ENCODE peak calls at places on chromosomes 16 and 17, in eight cellular contexts. L is GM23338, S is SK-N-SH, Q is K562, T is HCT116, F is Panc1, U is GM12878, E is HepG2. C is an unnamed sample.

GRCh38 chr17:58049533-58049932 is 33.7 kb upstream of the DYNLL2 start:
- DNase-seq in T (no peak), L (no peak), F (no peak), U (no peak), Q (no peak), S (no peak), E (no peak), C (no peak)

GRCh38 chr17:28888832-28889231 is 8.7 kb downstream of the FLOT2 start:
- DNase-seq in E (no peak), U (no peak), Q (no peak), L (no peak), T (no peak), F (no peak), S (no peak), C (no peak)

GRCh38 chr17:64103751-64104364 is 26.1 kb downstream of the ERN1 start:
- DNase-seq in F (no peak), Q (no peak), E (no peak), S (no peak), T (peak; percentile 62), L (no peak), U (peak; percentile 55), C (peak; percentile 74)

GRCh38 chr17:4573682-4574081 is 10.6 kb upstream of the SMTNL2 start:
- DNase-seq in U (no peak), S (no peak), T (no peak), L (no peak), E (no peak), Q (no peak), F (no peak), C (no peak)

GRCh38 chr16:88088161-88088581 is 136.9 kb downstream of the BANP start:
- DNase-seq in T (no peak), F (no peak), L (no peak), E (no peak), Q (no peak), S (no peak), U (no peak), C (no peak)

GRCh38 chr17:5467416-5467815 is 1.4 kb downstream of the DHX33 start:
- DNase-seq in T (no peak), L (no peak), Q (no peak), U (no peak), F (no peak), S (peak; percentile 54), E (no peak), C (no peak)

GRCh38 chr17:27573971-27574525 is 56.9 kb upstream of the LGALS9 start:
- DNase-seq in T (no peak), E (no peak), Q (peak; percentile 85), L (peak; percentile 30), S (no peak), U (no peak), F (no peak), C (no peak)

GRCh38 chr17:67227488-67227887 is 17.5 kb downstream of the HELZ start:
- DNase-seq in Q (no peak), E (no peak), L (no peak), T (no peak), U (no peak), S (no peak), F (no peak), C (no peak)

GRCh38 chr17:79168486-79169055 is 93.9 kb downstream of the ENGASE start:
- DNase-seq in U (no peak), E (no peak), Q (no peak), L (no peak), S (no peak), F (no peak), T (no peak), C (no peak)

GRCh38 chr17:60640503-60640902 is 37.1 kb upstream of the BCAS3 start:
- DNase-seq in T (no peak), S (no peak), Q (no peak), E (peak; percentile 50), L (peak; percentile 56), F (no peak), U (no peak), C (no peak)

GRCh38 chr16:82639666-82640336 is 13.0 kb downstream of the CDH13 start:
- DNase-seq in L (peak; percentile 78), Q (peak; percentile 46), S (peak; percentile 68), E (peak; percentile 46), F (no peak), T (peak; percentile 42), U (no peak), C (peak; percentile 24)

GRCh38 chr17:76897023-76897422 is 28.8 kb downstream of the MGAT5B start:
- DNase-seq in T (no peak), F (no peak), L (no peak), U (no peak), S (no peak), Q (no peak), E (no peak), C (no peak)

GRCh38 chr17:72764632-72765041 is 327.9 kb downstream of the SLC39A11 start:
- DNase-seq in T (no peak), E (no peak), S (no peak), U (no peak), F (no peak), L (no peak), Q (no peak), C (no peak)

GRCh38 chr16:81555660-81556059 is 111.1 kb downstream of the CMIP start:
- DNase-seq in Q (no peak), E (no peak), T (no peak), F (no peak), S (no peak), U (no peak), L (no peak), C (no peak)

GRCh38 chr17:66399441-66399840 is 97.0 kb downstream of the PRKCA start:
- DNase-seq in E (no peak), T (no peak), L (no peak), Q (no peak), F (no peak), U (no peak), S (no peak), C (no peak)

GRCh38 chr16:1613240-1613639 is 1.1 kb downstream of the CRAMP1 start:
- DNase-seq in E (no peak), F (no peak), L (peak; percentile 32), Q (peak; percentile 30), S (no peak), T (no peak), U (no peak), C (peak; percentile 10)

GRCh38 chr16:1614226-1615102 is 2.3 kb downstream of the CRAMP1 start:
- DNase-seq in Q (peak; percentile 50), U (no peak), F (no peak), L (peak; percentile 65), T (no peak), S (peak; percentile 83), E (no peak), C (peak; percentile 30)

GRCh38 chr16:1612320-1613111 is at the start of gene CRAMP1:
- DNase-seq in F (no peak), S (peak; percentile 52), E (no peak), U (no peak), T (no peak), Q (peak; percentile 48), L (peak; percentile 29), C (no peak)

GRCh38 chr16:1613728-1614225 is 1.6 kb downstream of the CRAMP1 start:
- DNase-seq in T (no peak), E (no peak), Q (peak; percentile 40), F (no peak), S (no peak), L (no peak), U (no peak), C (peak; percentile 17)

GRCh38 chr16:1615761-1616160 is 3.6 kb downstream of the CRAMP1 start:
- DNase-seq in Q (no peak), U (no peak), L (no peak), F (no peak), S (no peak), E (no peak), T (no peak), C (no peak)
- TF ChIP-seq REST in Q (no peak), U (no peak), L (no peak), F (no peak), S (no peak), E (no peak), T (no peak), C (no peak)

DNA sequence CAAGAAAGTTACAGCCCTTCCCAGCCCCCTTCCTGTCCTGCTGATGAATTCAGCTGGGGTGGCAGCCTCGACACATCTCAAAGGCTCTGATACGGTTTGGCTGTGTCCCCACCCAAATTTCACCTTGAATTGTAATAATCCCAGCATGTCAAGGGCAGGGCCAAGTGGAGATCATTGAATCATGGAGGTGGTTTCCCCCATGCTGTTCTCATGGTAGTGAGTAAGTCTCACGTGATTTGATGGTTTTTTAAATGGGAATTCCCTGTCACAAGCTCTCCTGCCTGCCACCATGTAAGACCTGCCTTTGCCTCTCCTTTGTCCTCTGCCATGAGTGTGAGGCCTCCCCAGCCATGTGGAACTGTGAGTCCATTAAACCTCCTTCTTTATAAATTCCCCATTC is 163.2 kb upstream of the FOXF1 start:
- DNase-seq in U (no peak), Q (no peak), F (no peak), T (no peak), L (no peak), E (no peak), S (no peak), C (no peak)
- TF ChIP-seq POLR2AphosphoS5 in U (no peak), Q (no peak), F (no peak), T (no peak), L (no peak), E (no peak), S (no peak), C (no peak)

DNA sequence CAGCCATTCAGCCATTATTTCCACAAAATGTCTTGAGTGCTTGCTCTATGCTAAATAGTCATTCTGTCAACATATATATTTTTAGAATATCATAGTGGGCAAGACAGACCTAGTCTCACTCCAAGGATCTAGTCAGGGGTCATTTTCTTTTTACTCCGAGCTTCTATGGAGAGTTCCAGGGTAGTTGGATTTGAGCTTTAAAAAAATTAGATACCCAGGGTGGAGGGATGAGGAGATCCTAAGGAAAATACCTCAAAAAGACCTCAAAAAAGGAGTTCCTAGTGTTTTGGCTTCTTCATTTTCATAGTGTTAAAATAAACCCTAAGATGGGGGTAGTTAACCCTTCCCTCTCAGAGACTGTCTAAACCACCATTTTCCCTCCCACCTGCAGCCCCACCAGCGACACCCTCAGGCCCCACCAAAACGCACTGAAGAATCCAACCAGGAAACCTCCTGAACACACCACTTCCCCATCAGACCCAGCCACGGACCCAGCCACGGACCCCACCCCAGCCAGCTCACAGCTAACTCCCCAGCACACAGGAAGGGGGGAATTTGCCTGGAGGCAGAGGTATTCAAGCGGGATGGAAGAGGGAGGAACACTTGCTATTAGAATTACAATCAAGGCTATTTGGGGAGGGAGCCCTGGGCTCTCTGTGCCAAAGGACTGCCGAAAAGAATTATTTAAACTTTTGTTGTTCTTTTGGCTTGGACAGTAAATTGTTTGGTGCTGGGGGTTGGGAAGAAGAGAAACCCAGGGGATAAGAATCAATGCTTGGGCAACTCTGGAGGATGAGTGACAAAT is 2.2 kb downstream of the ETV4 start:
- DNase-seq in T (no peak), Q (peak; percentile 44), L (peak; percentile 73), E (peak; percentile 47), U (no peak), S (no peak), F (no peak), C (peak; percentile 17)
- TF ChIP-seq CTCF in T (no peak), Q (peak; percentile 40), L (peak; percentile 13), E (peak; percentile 71), U (peak; percentile 4), S (no peak), F (no peak), C (no peak)

GRCh38 chr16:75591001-75591852 is 25.0 kb downstream of the GABARAPL2 start:
- DNase-seq in U (no peak), F (no peak), S (peak; percentile 54), Q (peak; percentile 57), T (no peak), E (no peak), L (peak; percentile 45), C (no peak)
- TF ChIP-seq REST in U (no peak), F (no peak), S (no peak), Q (no peak), T (no peak), E (no peak), L (no peak), C (no peak)